ENCODE peak calls at places on chromosomes 3 and 15, in five cellular contexts. D, T, A, H and P are unnamed samples.

GRCh38 chr3:136105044-136105443 is 91.1 kb downstream of the MSL2 start:
- DNase-seq in H (no peak), A (no peak), T (no peak), D (no peak), P (no peak)

GRCh38 chr3:113660458-113660857 is 36.0 kb downstream of the USF3 start:
- DNase-seq in T (no peak), H (no peak), D (no peak), A (no peak), P (no peak)

GRCh38 chr3:169545606-169546005 is 117.9 kb downstream of the MECOM start:
- DNase-seq in T (no peak), H (no peak), A (no peak), D (no peak), P (no peak)

GRCh38 chr3:112109313-112109712 is 23.1 kb downstream of the C3orf52 start:
- DNase-seq in A (no peak), D (no peak), T (no peak), H (no peak), P (no peak)

GRCh38 chr15:33860749-33861148 is 107.5 kb upstream of the CHRM5 start:
- DNase-seq in T (no peak), H (no peak), A (no peak), D (peak; percentile 6), P (no peak)

GRCh38 chr3:40223856-40224255 is 85.7 kb upstream of the EIF1B start:
- DNase-seq in T (no peak), D (no peak), H (no peak), A (no peak), P (no peak)

GRCh38 chr3:15291589-15292541 is 40.5 kb downstream of the SH3BP5 start:
- DNase-seq in D (peak; percentile 77), H (peak; percentile 62), A (no peak), T (no peak), P (no peak)

GRCh38 chr3:185070491-185071335 is 82.1 kb downstream of the C3orf70 start:
- DNase-seq in T (no peak), A (no peak), D (peak; percentile 18), H (no peak), P (no peak)

GRCh38 chr3:45958333-45958791 is 15.1 kb downstream of the CXCR6 start:
- DNase-seq in D (no peak), T (no peak), A (no peak), H (no peak), P (no peak)

GRCh38 chr3:38916706-38917105 is 100.7 kb upstream of the SCN10A start:
- DNase-seq in H (no peak), A (no peak), T (no peak), D (no peak), P (no peak)

GRCh38 chr3:20573175-20573574 is 387.2 kb upstream of the SGO1 start:
- DNase-seq in D (peak; percentile 11), T (no peak), H (no peak), A (no peak), P (no peak)

GRCh38 chr3:174951023-174951422 is 91.9 kb downstream of the NAALADL2 start:
- DNase-seq in H (no peak), D (peak; percentile 76), A (no peak), T (no peak), P (no peak)

GRCh38 chr3:102053375-102053989 is 204.2 kb downstream of the NFKBIZ start:
- DNase-seq in D (peak; percentile 63), T (no peak), H (no peak), A (no peak), P (no peak)

GRCh38 chr3:195151866-195152526 is 119.0 kb downstream of the XXYLT1 start:
- DNase-seq in H (no peak), A (no peak), D (peak; percentile 92), T (no peak), P (no peak)

GRCh38 chr3:62367735-62368704 is 5.3 kb downstream of the FEZF2 start:
- DNase-seq in A (no peak), H (no peak), D (no peak), T (no peak), P (no peak)

GRCh38 chr3:34237946-34238345 is 439.5 kb downstream of the PDCD6IP start:
- DNase-seq in T (no peak), H (no peak), A (no peak), D (no peak), P (no peak)

GRCh38 chr3:173225351-173225750 is 84.3 kb upstream of the SPATA16 start:
- DNase-seq in H (no peak), T (no peak), A (no peak), D (no peak), P (no peak)

GRCh38 chr3:179046497-179047353 is 24.9 kb downstream of the ZMAT3 start:
- DNase-seq in A (no peak), T (no peak), H (no peak), D (no peak), P (no peak)

GRCh38 chr3:94046533-94046932 is 16.2 kb downstream of the DHFR2 start:
- DNase-seq in A (no peak), T (no peak), D (no peak), H (no peak), P (no peak)

GRCh38 chr3:35200056-35200455 is 439.3 kb upstream of the ARPP21 start:
- DNase-seq in H (no peak), D (peak; percentile 44), A (no peak), T (no peak), P (no peak)

GRCh38 chr15:55319537-55320325 is 709 bp downstream of the PIGB start:
- DNase-seq in H (no peak), T (no peak), D (no peak), A (no peak), P (no peak)

GRCh38 chr3:35596611-35597010 is 42.7 kb upstream of the ARPP21 start:
- DNase-seq in A (no peak), T (no peak), D (no peak), H (no peak), P (no peak)

GRCh38 chr3:2819571-2819970 is 290.6 kb downstream of the IL5RA start:
- DNase-seq in T (no peak), D (no peak), A (no peak), H (no peak), P (no peak)

GRCh38 chr3:194569252-194569651 is 64.0 kb downstream of the TMEM44 start:
- DNase-seq in A (no peak), T (no peak), H (no peak), D (no peak), P (no peak)

GRCh38 chr15:38049876-38050275 is 115.4 kb downstream of the TMCO5A start:
- DNase-seq in A (no peak), D (peak; percentile 24), T (no peak), H (no peak), P (no peak)

GRCh38 chr15:66696770-66697169 is 5.3 kb upstream of the SMAD6 start:
- DNase-seq in T (no peak), D (no peak), A (no peak), H (no peak), P (no peak)

GRCh38 chr3:33115024-33115768 is 1.4 kb downstream of the CRTAP start:
- DNase-seq in A (peak; percentile 66), D (peak; percentile 73), T (peak; percentile 95), H (peak; percentile 96), P (peak; percentile 74)

GRCh38 chr3:115092220-115092791 is 54.8 kb downstream of the ZBTB20 start:
- DNase-seq in D (peak; percentile 70), H (peak; percentile 84), A (peak; percentile 63), T (peak; percentile 89), P (peak; percentile 62)

GRCh38 chr3:171464462-171464861 is 4.3 kb upstream of the TNIK start:
- DNase-seq in H (no peak), T (no peak), D (no peak), A (no peak), P (no peak)

GRCh38 chr3:9104121-9104520 is 140.8 kb upstream of the RAD18 start:
- DNase-seq in T (no peak), H (no peak), A (no peak), D (no peak), P (no peak)

GRCh38 chr3:61251174-61251972 is at the start of gene FHIT:
- DNase-seq in D (peak; percentile 95), H (peak; percentile 97), A (peak; percentile 96), T (peak; percentile 98), P (peak; percentile 94)

GRCh38 chr3:155745795-155746550 is 1.1 kb upstream of the PLCH1 start:
- DNase-seq in H (no peak), D (peak; percentile 27), A (no peak), T (no peak), P (no peak)

GRCh38 chr15:39235084-39235795 is 345.6 kb upstream of the THBS1 start:
- DNase-seq in H (no peak), A (no peak), T (no peak), D (peak; percentile 25), P (no peak)

GRCh38 chr3:125141596-125142417 is 70.7 kb downstream of the SLC12A8 start:
- DNase-seq in D (peak; percentile 37), A (peak; percentile 89), T (peak; percentile 77), H (peak; percentile 84), P (peak; percentile 14)

GRCh38 chr15:40593588-40594428 is at the start of gene KNL1:
- DNase-seq in D (peak; percentile 100), T (peak; percentile 99), H (peak; percentile 95), A (peak; percentile 94), P (peak; percentile 94)

GRCh38 chr3:129399895-129400357 is 28.5 kb downstream of the EFCAB12 start:
- DNase-seq in D (no peak), A (no peak), H (no peak), T (no peak), P (no peak)

GRCh38 chr3:149783576-149783975 is 8.8 kb downstream of the ANKUB1 start:
- DNase-seq in A (no peak), H (no peak), T (no peak), D (peak; percentile 33), P (no peak)

GRCh38 chr15:64004059-64004458 is 42.2 kb downstream of the DAPK2 start:
- DNase-seq in H (no peak), A (no peak), T (no peak), D (no peak), P (no peak)
- H3K4me1 ChIP-seq in H (peaks cover 7% of the 10 kb centered on the region), A (peaks cover 15% of the 10 kb centered on the region), T (peaks cover 7% of the 10 kb centered on the region), D (peaks cover 10% of the 10 kb centered on the region), P (no peaks in the 10 kb centered on the region)

DNA sequence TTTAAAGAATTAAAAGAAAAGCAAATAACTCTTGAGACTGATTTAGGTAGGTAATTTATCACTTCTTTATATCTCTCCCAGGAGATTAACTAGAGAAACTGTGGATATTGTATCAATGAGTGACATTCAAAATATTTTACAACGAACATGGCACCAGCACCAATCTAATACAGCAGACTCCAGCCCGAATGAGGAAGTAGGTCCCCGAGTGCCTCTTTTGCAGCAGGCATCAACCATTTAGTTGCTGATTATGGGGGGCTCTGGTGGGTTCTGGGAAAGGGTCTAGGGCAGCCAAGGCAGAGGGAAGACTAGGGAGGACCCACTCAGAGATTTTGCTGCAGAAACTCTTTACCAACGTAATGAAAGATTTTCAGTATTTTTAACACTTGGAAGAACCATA is 31.7 kb upstream of the TTC14 start:
- DNase-seq in H (no peak), A (no peak), D (no peak), T (no peak), P (no peak)
- H3K27ac ChIP-seq in H (no peak overlapping the region), A (no peak overlapping the region), D (no peak overlapping the region), T (no peak overlapping the region), P (no peak overlapping the region)

GRCh38 chr15:31366169-31366734 is 39.6 kb downstream of the KLF13 start:
- DNase-seq in H (peak; percentile 87), D (no peak), A (peak; percentile 73), T (peak; percentile 85), P (peak; percentile 26)
- TF ChIP-seq POLR2A in H (no peak), D (no peak), A (no peak), T (no peak), P (no peak)

GRCh38 chr15:100958326-100959065 is 39.3 kb downstream of the LRRK1 start:
- DNase-seq in H (no peak), T (no peak), D (peak; percentile 50), A (no peak), P (no peak)
- H3K4me1 ChIP-seq in H (peaks cover 19% of the 10 kb centered on the region), T (no peaks in the 10 kb centered on the region), D (peaks cover 16% of the 10 kb centered on the region), A (no peaks in the 10 kb centered on the region), P (no peaks in the 10 kb centered on the region)